ENCODE peak calls at places on chromosomes 6 and 20, in seven cellular contexts. Y, T, H, B, C, M and E are unnamed samples.

GRCh38 chr20:56359212-56360132 is 698 bp downstream of the FAM210B start:
- DNase-seq in Y (peak; percentile 36), T (peak; percentile 73), H (peak; percentile 30), B (no peak), C (peak; percentile 73), M (peak; percentile 19), E (no peak)

GRCh38 chr20:15889073-15889923 is 684.0 kb downstream of the KIF16B start:
- DNase-seq in Y (no peak), T (no peak), H (no peak), B (no peak), C (no peak), M (no peak), E (no peak)

GRCh38 chr6:147508073-147508870 is at the start of gene SAMD5:
- DNase-seq in Y (peak; percentile 32), T (peak; percentile 80), H (peak; percentile 12), B (no peak), C (peak; percentile 72), M (no peak), E (peak; percentile 56)

GRCh38 chr20:15176929-15177328 is 839.5 kb upstream of the FLRT3 start:
- DNase-seq in Y (no peak), T (no peak), H (no peak), B (no peak), C (no peak), M (no peak), E (no peak)

GRCh38 chr6:34234667-34235604 is 1.7 kb upstream of the HMGA1 start:
- DNase-seq in Y (peak; percentile 73), T (no peak), H (peak; percentile 60), B (no peak), C (no peak), M (no peak), E (no peak)

GRCh38 chr6:34522740-34523139 is 33.4 kb downstream of the SPDEF start:
- DNase-seq in Y (no peak), T (peak; percentile 34), H (no peak), B (no peak), C (no peak), M (no peak), E (no peak)

GRCh38 chr20:1334761-1335160 is 5.8 kb upstream of the SDCBP2 start:
- DNase-seq in Y (no peak), T (no peak), H (no peak), B (no peak), C (no peak), M (no peak), E (no peak)

GRCh38 chr20:60063739-60064138 is 105.5 kb downstream of the CDH26 start:
- DNase-seq in Y (no peak), T (no peak), H (no peak), B (no peak), C (no peak), M (no peak), E (no peak)

GRCh38 chr6:162471842-162472241 is 255.7 kb downstream of the PRKN start:
- DNase-seq in Y (no peak), T (no peak), H (no peak), B (no peak), C (no peak), M (no peak), E (no peak)

GRCh38 chr20:11080776-11081406 is 407.1 kb upstream of the JAG1 start:
- DNase-seq in Y (no peak), T (no peak), H (no peak), B (no peak), C (no peak), M (no peak), E (no peak)